ENCODE peak calls at places on chromosomes 3 and 15, in four cellular contexts. B is fibroblast of pulmonary artery; Y is CD8-positive, alpha-beta memory T cell; H is NB4. W is an unnamed sample.

GRCh38 chr3:64889991-64890390 is 202.2 kb upstream of the ADAMTS9 start:
- DNase-seq in B (peak; percentile 68), Y (no peak), H (no peak), W (no peak)

GRCh38 chr3:1087066-1087555 is 5.7 kb upstream of the CNTN6 start:
- DNase-seq in B (peak; percentile 86), Y (no peak), H (no peak), W (no peak)

GRCh38 chr15:48076454-48076853 is 44.3 kb upstream of the SLC24A5 start:
- DNase-seq in B (no peak), Y (no peak), H (no peak), W (no peak)

GRCh38 chr3:156471431-156471830 is 83.5 kb downstream of the SSR3 start:
- DNase-seq in B (peak; percentile 57), Y (no peak), H (no peak), W (no peak)

GRCh38 chr3:66270314-66270713 is 49.5 kb downstream of the SLC25A26 start:
- DNase-seq in B (no peak), Y (no peak), H (no peak), W (no peak)

GRCh38 chr15:56327721-56328502 is 37.3 kb upstream of the TEX9 start:
- DNase-seq in B (no peak), Y (no peak), H (no peak), W (no peak)

GRCh38 chr3:146117406-146118285 is 43.3 kb downstream of the PLOD2 start:
- DNase-seq in B (peak; percentile 63), Y (no peak), H (no peak), W (no peak)

GRCh38 chr15:47398594-47398993 is 318.7 kb upstream of the SEMA6D start:
- DNase-seq in B (peak; percentile 33), Y (no peak), H (no peak), W (no peak)

GRCh38 chr15:78422571-78423340 is 15.3 kb upstream of the IREB2 start:
- DNase-seq in B (peak; percentile 70), Y (peak; percentile 68), H (peak; percentile 81), W (peak; percentile 74)

GRCh38 chr3:171970301-171970788 is 69.0 kb upstream of the FNDC3B start:
- DNase-seq in B (no peak), Y (no peak), H (peak; percentile 48), W (peak; percentile 18)

GRCh38 chr15:33067456-33067855 is 127.1 kb downstream of the FMN1 start:
- DNase-seq in B (peak; percentile 19), Y (no peak), H (no peak), W (no peak)

GRCh38 chr15:101122806-101123205 is 129.0 kb downstream of the CHSY1 start:
- DNase-seq in B (no peak), Y (no peak), H (no peak), W (no peak)

GRCh38 chr15:101122266-101122665 is 129.6 kb downstream of the CHSY1 start:
- DNase-seq in B (no peak), Y (peak; percentile 0), H (no peak), W (no peak)

GRCh38 chr15:101120961-101121360 is 130.9 kb downstream of the CHSY1 start:
- DNase-seq in B (no peak), Y (no peak), H (no peak), W (no peak)

GRCh38 chr15:101120473-101120872 is 131.4 kb downstream of the CHSY1 start:
- DNase-seq in B (no peak), Y (no peak), H (no peak), W (no peak)

GRCh38 chr15:101121511-101122090 is 130.2 kb downstream of the CHSY1 start:
- DNase-seq in B (peak; percentile 69), Y (no peak), H (peak; percentile 86), W (peak; percentile 18)
- H3K4me3 ChIP-seq in B (no peak overlapping the region), Y (no peak overlapping the region), H (no peak overlapping the region), W (no peak overlapping the region)

GRCh38 chr15:29140475-29141172 is 129.0 kb downstream of the NSMCE3 start:
- DNase-seq in B (no peak), Y (no peak), H (no peak), W (no peak)
- H3K4me3 ChIP-seq in B (no peak overlapping the region), Y (no peak overlapping the region), H (no peak overlapping the region), W (no peak overlapping the region)

GRCh38 chr15:61820212-61820611 is 240.0 kb downstream of the VPS13C start:
- DNase-seq in B (no peak), Y (no peak), H (no peak), W (no peak)

GRCh38 chr15:61820951-61821350 is 239.3 kb downstream of the VPS13C start:
- DNase-seq in B (no peak), Y (no peak), H (no peak), W (no peak)

GRCh38 chr15:61819386-61819785 is 240.9 kb downstream of the VPS13C start:
- DNase-seq in B (no peak), Y (no peak), H (no peak), W (no peak)

GRCh38 chr15:61824291-61824690 is 236.0 kb downstream of the VPS13C start:
- DNase-seq in B (no peak), Y (no peak), H (no peak), W (no peak)

DNA sequence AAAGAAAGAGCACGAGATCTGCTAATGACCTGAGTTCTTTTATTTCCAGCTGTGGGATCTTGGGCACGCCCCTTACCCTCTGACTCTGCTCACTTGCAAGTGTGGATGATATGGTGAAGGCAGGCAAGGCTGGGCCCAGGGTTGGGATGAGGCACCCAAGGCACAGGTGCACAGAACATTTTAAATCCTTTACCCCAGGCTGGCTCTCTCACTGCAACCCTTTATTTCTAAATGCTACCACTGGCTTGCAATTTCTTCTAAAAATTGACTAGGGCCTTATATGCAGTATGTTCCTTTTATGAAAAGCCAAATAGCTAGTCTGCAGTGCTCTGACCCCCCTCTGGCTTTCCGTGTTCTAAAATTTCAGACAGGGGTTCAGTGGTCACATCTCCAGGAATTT is 237.7 kb downstream of the VPS13C start:
- DNase-seq in B (no peak), Y (no peak), H (no peak), W (no peak)
- H3K4me3 ChIP-seq in B (no peak overlapping the region), Y (no peak overlapping the region), H (no peak overlapping the region), W (no peak overlapping the region)

GRCh38 chr3:112647122-112647521 is 6.2 kb upstream of the CCDC80 start:
- DNase-seq in B (peak; percentile 94), Y (no peak), H (no peak), W (no peak)
- H3K4me3 ChIP-seq in B (no peak overlapping the region), Y (no peak overlapping the region), H (no peak overlapping the region), W (no peak overlapping the region)

GRCh38 chr15:92159481-92159880 is 234.2 kb upstream of the ST8SIA2 start:
- DNase-seq in B (no peak), Y (no peak), H (no peak), W (no peak)

GRCh38 chr15:92155941-92156340 is 237.7 kb upstream of the ST8SIA2 start:
- DNase-seq in B (no peak), Y (no peak), H (no peak), W (no peak)

GRCh38 chr15:92157666-92158298 is 235.9 kb upstream of the ST8SIA2 start:
- DNase-seq in B (no peak), Y (no peak), H (no peak), W (no peak)

GRCh38 chr15:92159906-92160841 is 233.5 kb upstream of the ST8SIA2 start:
- DNase-seq in B (no peak), Y (no peak), H (no peak), W (no peak)

DNA sequence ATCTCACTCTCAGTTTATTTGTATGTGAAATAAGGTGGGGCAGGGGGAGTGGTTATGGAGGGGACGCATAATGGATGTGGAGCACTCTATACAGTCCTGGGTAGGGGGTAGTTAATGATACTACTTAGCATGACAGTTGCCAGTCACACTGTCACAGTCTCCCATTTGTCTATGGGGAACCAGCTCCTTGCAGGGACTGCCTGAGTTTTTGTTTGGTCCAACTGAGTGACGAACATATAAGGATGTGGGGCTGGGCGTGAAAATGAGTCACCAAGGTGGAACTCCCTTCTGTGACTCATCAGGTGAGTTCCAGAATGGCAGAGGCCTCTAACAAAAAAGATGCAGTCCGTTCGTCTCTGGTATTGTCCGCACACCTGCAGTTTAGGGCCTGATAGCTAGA is 235.3 kb upstream of the ST8SIA2 start:
- DNase-seq in B (no peak), Y (peak; percentile 55), H (no peak), W (peak; percentile 46)
- H3K4me3 ChIP-seq in B (no peak overlapping the region), Y (no peak overlapping the region), H (no peak overlapping the region), W (no peak overlapping the region)

W was measured in GM12865.